ENCODE peak calls at places on chromosome 1, in five cellular contexts. J is endothelial cell of umbilical vein, E is IMR-90, C is transverse colon, S is adrenal gland. W is an unnamed sample. For H3K4me1, the result is how much of the 10 kb centered on the place peaks cover.

GRCh38 chr1:16162163-16162822 is 6.4 kb upstream of the EPHA2 start:
- DNase-seq in E (no peak), J (no peak), S (no peak), C (peak), W (no peak)

GRCh38 chr1:89363196-89363595 is 663 bp upstream of the GBP6 start:
- DNase-seq in E (peak), J (no peak), C (no peak), S (no peak), W (no peak)

GRCh38 chr1:108877324-108877812 is 583 bp downstream of the GPSM2 start:
- DNase-seq in C (peak), J (peak), E (peak), S (no peak), W (peak)

GRCh38 chr1:84836145-84836544 is 56.9 kb downstream of the LPAR3 start:
- DNase-seq in E (no peak), S (no peak), J (no peak), C (no peak), W (no peak)

GRCh38 chr1:12588695-12589094 is 29.3 kb downstream of the DHRS3 start:
- DNase-seq in J (no peak), C (no peak), S (no peak), E (no peak), W (no peak)

GRCh38 chr1:22105611-22106207 is 37.2 kb downstream of the WNT4 start:
- DNase-seq in C (no peak), S (no peak), J (peak), E (peak), W (peak)

GRCh38 chr1:116466810-116467557 is 93.9 kb downstream of the ATP1A1 start:
- DNase-seq in C (no peak), J (no peak), S (no peak), E (no peak), W (no peak)

GRCh38 chr1:233261206-233261605 is 34.3 kb downstream of the PCNX2 start:
- DNase-seq in C (no peak), S (no peak), E (no peak), J (no peak), W (no peak)

GRCh38 chr1:177032434-177032833 is 132.1 kb downstream of the ASTN1 start:
- DNase-seq in E (no peak), C (no peak), S (no peak), J (no peak), W (peak)

GRCh38 chr1:160789051-160789701 is 6.8 kb upstream of the LY9 start:
- DNase-seq in E (no peak), S (no peak), J (no peak), C (no peak), W (no peak)

GRCh38 chr1:159953866-159954515 is at the start of gene SLAMF9:
- DNase-seq in E (peak), C (no peak), J (no peak), S (no peak), W (no peak)

GRCh38 chr1:226135709-226136108 is 50.8 kb downstream of the ACBD3 start:
- DNase-seq in E (no peak), J (no peak), S (no peak), C (no peak), W (no peak)

GRCh38 chr1:203048555-203049051 is 22.3 kb downstream of the PPFIA4 start:
- DNase-seq in C (no peak), E (no peak), S (no peak), J (no peak), W (no peak)

GRCh38 chr1:243394610-243395490 is 139.0 kb downstream of the SDCCAG8 start:
- DNase-seq in E (no peak), C (no peak), J (no peak), S (no peak), W (no peak)

GRCh38 chr1:178278135-178278534 is 184.2 kb downstream of the RASAL2 start:
- DNase-seq in E (no peak), J (no peak), S (no peak), C (no peak), W (no peak)

GRCh38 chr1:53737648-53738204 is 1.2 kb downstream of the GLIS1 start:
- DNase-seq in C (no peak), E (no peak), J (peak), S (no peak), W (no peak)

GRCh38 chr1:154624756-154625643 is 17.0 kb upstream of the ADAR start:
- DNase-seq in E (peak), S (no peak), J (no peak), C (no peak), W (no peak)

GRCh38 chr1:77975386-77975785 is 3.5 kb downstream of the FUBP1 start:
- DNase-seq in C (no peak), J (peak), E (peak), S (no peak), W (no peak)

GRCh38 chr1:116036255-116036654 is 59.9 kb downstream of the SLC22A15 start:
- DNase-seq in J (no peak), S (no peak), C (no peak), E (no peak), W (no peak)

GRCh38 chr1:17822741-17823426 is 67.8 kb downstream of the ACTL8 start:
- DNase-seq in E (no peak), C (no peak), S (no peak), J (no peak), W (no peak)

DNA sequence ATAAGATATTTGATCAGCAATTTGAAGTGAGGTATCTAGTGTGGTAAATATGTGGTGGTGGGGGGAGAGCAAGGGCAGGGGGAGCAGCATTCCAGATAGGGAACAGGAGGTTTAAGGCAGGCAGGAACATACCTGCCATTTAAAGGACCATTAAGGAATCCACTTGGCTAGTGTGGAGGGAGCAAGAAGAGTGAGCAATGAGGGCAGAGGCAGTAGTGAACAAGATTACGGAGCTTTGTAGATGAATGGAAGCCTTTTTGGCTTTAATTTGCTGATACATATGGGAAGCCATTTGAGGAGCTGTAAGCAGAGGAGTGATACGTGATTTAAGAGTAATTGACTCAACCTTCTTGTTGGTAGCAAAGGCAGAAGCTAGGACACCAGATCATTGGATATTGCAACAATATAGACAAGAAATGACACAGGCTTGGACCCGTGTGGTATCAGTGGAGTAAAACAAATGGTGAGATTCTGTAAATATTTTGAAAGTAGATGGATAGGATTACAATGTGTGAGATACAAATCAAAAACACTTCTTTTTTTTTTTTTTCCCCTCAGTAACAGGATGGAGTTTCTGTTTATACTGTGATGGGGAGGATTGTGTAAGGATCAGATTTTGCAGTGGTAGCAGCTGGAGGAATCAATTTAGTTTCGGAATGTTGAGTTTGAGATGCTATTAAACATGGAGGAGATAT is 73.8 kb upstream of the B3GALT2 start:
- DNase-seq in E (peak), C (no peak), S (no peak), J (no peak), W (no peak)
- TF ChIP-seq POLR2A in E (no peak), C (no peak), S (no peak), J (no peak), W (no peak)

DNA sequence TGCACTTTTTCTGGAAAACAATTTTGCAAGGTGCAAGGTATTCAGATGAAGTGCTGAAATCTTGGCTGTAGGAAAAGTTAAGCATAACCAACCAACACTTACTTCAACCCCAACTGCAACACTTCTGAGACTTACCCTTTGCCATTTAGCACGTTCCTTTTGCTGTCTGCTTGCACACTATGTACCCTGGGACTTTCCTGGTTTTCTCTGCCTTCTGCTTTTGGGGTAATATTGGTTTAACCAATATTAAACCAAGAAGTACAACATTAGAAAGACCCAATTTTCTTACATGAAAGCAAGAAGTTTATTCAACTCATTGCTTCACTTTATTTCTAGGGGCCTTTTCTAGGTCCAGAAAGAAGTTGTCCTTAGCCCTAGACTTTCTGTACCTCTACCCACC is 193.0 kb downstream of the HLX start:
- DNase-seq in C (no peak), E (no peak), J (no peak), S (no peak), W (no peak)
- H3K4me1 ChIP-seq in C (under half), E (under half), J (under half), S (under half), W (under half)

DNA sequence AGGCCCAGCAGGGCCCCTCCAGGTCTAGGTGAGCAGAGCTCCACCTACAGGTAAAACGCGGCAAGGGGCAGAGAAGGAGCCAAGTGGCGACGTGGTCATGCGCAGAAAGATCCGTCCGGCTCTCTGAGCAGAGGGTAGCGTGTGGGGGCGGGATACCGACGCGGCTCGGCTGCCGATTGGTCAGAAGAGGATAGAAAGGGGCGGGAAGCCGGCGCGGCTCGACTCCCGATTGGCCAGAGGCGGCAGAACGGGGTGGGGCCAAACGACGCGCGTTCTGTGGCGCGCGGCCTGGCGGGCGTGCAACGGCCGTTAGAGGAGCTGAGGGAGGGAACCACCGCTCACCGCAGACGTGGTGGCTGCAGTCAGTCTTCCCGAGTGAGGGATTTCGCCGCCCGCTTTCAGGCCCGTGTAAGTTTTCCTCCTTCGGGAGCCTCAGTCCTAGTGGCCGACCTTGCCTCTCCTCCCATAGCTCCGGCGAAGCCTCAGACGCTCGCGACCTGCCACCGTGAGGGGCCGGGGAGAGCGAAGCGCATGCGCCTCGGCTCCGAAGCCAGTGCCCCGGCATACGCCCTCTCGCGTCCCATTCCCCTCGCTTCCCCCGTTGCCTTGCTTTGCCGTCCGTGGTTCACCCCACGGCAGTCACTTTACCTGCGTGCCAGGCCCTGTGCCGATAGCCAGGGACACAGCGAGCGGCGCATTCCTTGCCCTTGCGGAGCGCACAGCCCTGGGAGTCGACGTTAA is at the start of gene CEP85:
- DNase-seq in C (peak), S (peak), E (peak), J (peak), W (peak)
- TF ChIP-seq POLR2A in C (peak), S (peak), E (peak), J (peak), W (peak)

GRCh38 chr1:228863776-228864175 is 128.5 kb downstream of the RHOU start:
- DNase-seq in S (no peak), C (no peak), J (no peak), E (no peak), W (peak)

GRCh38 chr1:228857611-228858010 is 122.3 kb downstream of the RHOU start:
- DNase-seq in J (no peak), E (no peak), S (no peak), C (no peak), W (no peak)

GRCh38 chr1:228862542-228863505 is 127.5 kb downstream of the RHOU start:
- DNase-seq in S (no peak), J (no peak), E (peak), C (no peak), W (peak)

GRCh38 chr1:228861830-228862176 is 126.5 kb downstream of the RHOU start:
- DNase-seq in S (no peak), C (no peak), J (no peak), E (peak), W (no peak)

DNA sequence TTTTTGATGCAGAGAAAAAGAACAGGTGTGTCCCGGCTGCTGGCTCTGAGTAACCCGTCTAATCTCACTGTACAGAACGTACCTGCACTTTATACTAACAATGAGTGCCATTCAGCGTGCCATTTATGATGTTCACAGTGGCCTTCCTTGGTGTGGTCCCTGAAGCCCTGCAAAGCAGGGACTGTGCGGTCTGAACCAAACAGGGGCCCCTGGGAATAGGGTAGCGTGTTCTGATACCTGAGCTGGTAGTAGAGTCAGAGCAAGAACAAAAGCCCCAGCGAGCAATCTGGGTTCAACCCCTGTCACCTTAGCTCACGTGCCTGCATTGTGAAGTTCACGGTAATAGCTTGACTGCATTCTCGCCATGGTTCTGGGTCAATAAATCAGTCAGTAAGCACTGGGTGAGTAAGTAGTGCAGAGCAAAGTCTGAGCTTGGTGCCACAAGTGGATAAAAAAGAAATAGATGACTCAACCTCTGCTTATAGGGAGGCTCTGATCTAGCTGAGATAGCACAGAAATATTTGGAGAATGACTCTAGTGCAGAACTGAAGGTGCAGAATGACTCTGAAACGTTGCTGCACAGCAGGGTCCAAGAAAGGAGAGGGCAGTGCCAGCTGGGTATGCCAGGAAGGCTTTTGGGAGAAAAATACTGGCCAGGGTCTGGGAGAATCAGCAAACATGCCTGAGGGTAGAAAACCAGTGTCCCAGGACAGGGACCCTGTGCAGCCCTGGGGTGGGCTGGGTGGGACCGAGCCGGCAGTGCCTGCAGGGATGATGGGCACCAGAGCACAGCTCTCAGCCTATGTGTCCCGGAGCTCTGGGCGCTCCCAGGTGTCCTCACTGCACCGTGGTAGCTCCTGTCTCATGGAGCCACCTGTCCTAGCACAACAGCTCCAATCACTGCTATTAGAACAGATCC is 125.9 kb downstream of the RHOU start:
- DNase-seq in S (peak), J (no peak), E (peak), C (peak), W (peak)
- H3K4me1 ChIP-seq in S (under half), J (under half), E (under half), C (under half), W (under half)

DNA sequence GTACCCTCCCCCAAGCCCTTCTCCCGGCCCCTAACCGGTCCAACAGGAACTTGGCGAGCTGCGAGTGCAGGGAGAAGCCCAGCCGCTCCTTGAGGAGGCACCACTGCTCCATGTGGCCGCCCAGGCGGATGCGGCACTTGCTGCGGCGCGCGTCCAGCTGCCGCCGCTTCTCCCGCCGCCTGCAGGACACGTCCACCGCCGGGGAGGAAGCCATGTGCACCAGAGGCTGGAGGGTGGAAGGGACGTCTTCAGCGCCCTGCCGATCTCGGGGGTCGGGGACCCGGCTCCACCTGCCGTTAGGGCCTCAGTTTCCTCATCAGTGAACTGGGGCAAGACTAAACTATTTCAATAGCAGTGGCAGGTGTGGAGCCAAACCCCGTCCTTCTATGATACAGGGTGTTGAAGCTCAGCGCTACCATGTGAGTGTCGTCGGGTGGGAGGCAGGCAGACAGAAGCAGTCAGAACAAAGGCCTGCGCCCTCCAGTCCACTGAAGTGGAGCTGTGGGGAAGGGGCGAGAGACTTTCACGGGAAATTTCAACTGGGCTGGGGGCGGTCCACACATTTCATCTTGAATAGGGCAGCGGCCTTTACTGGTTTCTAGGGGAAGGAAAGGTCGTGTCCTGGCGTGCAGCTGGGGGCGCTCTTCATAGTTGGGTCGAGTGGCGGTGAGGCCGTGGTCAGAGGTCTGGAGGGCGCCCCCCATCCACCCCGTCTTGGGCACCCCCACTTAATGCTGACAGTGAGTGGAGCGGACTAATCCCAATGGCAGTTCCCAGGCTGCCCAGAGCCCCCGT is 592 bp downstream of the ZNF692 start:
- DNase-seq in E (peak), C (peak), J (peak), S (peak), W (peak)
- TF ChIP-seq POLR2A in E (no peak), C (peak), J (no peak), S (no peak), W (no peak)

DNA sequence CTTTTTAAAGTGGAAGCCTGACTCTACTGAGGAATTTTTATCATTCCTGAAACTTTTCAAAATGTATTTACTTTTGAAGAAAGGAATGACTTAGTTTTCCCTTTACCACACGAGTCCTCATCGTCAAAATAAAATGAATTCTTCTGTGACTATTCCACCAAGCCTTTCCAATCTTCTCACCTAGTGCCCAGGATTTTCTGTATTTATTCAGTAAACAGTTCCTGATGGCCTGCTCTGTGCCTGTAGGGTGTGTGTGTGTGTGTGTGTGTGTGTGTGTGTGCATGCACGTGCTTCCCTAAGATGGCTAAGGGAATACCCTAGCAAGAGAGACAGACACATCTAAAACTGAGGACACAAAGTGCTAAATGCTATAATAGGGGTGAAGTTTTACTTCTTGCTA is 395.0 kb upstream of the USP24 start:
- DNase-seq in E (no peak), C (no peak), J (no peak), S (no peak), W (no peak)
- H3K4me1 ChIP-seq in E (under half), C (under half), J (under half), S (under half), W (under half)

GRCh38 chr1:248825909-248826760 is at the start of gene SH3BP5L:
- DNase-seq in J (peak), S (peak), E (peak), C (peak), W (peak)
- TF ChIP-seq POLR2A in J (peak), S (peak), E (peak), C (peak), W (no peak)

W was measured in testis.